ENCODE peak calls at places on chromosomes 13 and 19, in five cellular contexts. U, P, V, R and D are unnamed samples.

GRCh38 chr19:34999498-35000337 is at the start of gene GRAMD1A:
- DNase-seq in U (peak; percentile 87), P (peak; percentile 86), V (peak; percentile 89), R (peak; percentile 93), D (peak; percentile 98)

GRCh38 chr13:112443191-112444000 is 67.2 kb downstream of the SPACA7 start:
- DNase-seq in U (no peak), P (no peak), V (no peak), R (no peak), D (no peak)

GRCh38 chr13:101307181-101307701 is 109.1 kb downstream of the NALCN start:
- DNase-seq in U (no peak), P (no peak), V (no peak), R (peak; percentile 49), D (no peak)

GRCh38 chr13:95833713-95834112 is 156.8 kb downstream of the DNAJC3 start:
- DNase-seq in U (no peak), P (no peak), V (no peak), R (no peak), D (no peak)

GRCh38 chr13:104137416-104137815 is 1071.2 kb upstream of the SLC10A2 start:
- DNase-seq in U (no peak), P (no peak), V (no peak), R (no peak), D (no peak)

GRCh38 chr13:24033527-24034302 is 126.8 kb upstream of the SPATA13 start:
- DNase-seq in U (no peak), P (no peak), V (no peak), R (no peak), D (no peak)

GRCh38 chr19:40907968-40908735 is 26.1 kb upstream of the CYP2A7 start:
- DNase-seq in U (no peak), P (no peak), V (peak; percentile 50), R (peak; percentile 80), D (no peak)

GRCh38 chr13:28739376-28739775 is 20.6 kb upstream of the SLC46A3 start:
- DNase-seq in U (no peak), P (no peak), V (no peak), R (no peak), D (no peak)

GRCh38 chr13:37059136-37059847 is at the start of gene SUPT20H:
- DNase-seq in U (peak; percentile 75), P (peak; percentile 90), V (peak; percentile 95), R (peak; percentile 97), D (peak; percentile 48)

GRCh38 chr19:19271828-19272599 is 1.1 kb downstream of the TM6SF2 start:
- DNase-seq in U (no peak), P (no peak), V (no peak), R (no peak), D (no peak)

GRCh38 chr13:51663980-51664957 is 80.0 kb downstream of the WDFY2 start:
- DNase-seq in U (no peak), P (no peak), V (no peak), R (peak; percentile 36), D (no peak)

GRCh38 chr19:18233224-18233825 is 7.1 kb upstream of the PDE4C start:
- DNase-seq in U (peak; percentile 82), P (no peak), V (peak; percentile 55), R (peak; percentile 72), D (peak; percentile 69)

DNA sequence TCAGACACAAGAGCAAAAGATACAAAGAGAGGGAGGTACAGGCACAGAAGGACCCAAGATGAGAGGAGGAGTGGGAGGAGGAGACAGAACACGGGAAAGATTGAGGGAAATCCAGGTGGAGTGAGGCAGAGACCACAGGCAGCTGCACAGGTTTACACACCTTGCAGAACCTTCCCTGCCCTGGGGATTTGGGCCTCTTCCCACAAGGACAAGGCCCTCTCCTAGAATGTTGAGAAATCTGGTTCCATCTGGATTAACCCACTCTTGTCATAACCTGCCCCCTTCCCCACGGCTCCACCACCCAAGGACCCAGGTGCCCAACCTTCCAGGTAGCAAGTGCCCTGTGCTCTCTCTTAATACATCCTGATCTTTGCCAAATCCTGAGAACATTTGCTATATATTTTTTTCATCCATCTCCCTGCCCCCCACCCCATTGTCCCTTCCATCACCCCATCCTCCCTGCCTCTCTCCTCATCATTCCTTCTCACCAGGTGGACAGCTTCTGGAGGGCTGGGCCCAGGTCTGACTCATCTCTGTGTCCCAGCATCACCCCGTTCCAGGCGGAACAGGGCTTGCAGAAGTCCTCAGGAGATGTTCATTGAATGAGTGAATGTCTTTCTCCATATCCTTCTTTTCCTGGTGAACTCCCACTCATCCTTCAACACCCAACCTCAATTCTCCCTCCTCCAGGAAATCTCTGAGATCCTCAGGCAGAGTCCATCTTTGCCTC is 8.8 kb upstream of the KLK8 start:
- DNase-seq in U (no peak), P (no peak), V (no peak), R (no peak), D (no peak)
- TF ChIP-seq POLR2A in U (no peak), P (no peak), V (no peak), R (no peak), D (no peak)

GRCh38 chr13:79779761-79780160 is 298.8 kb downstream of the NDFIP2 start:
- DNase-seq in U (no peak), P (peak; percentile 62), V (no peak), R (no peak), D (no peak)

GRCh38 chr13:79782541-79783216 is 301.7 kb downstream of the NDFIP2 start:
- DNase-seq in U (no peak), P (no peak), V (peak; percentile 42), R (peak; percentile 59), D (no peak)

GRCh38 chr13:79779061-79779460 is 298.1 kb downstream of the NDFIP2 start:
- DNase-seq in U (no peak), P (no peak), V (no peak), R (no peak), D (no peak)

GRCh38 chr13:79780240-79780639 is 299.3 kb downstream of the NDFIP2 start:
- DNase-seq in U (no peak), P (no peak), V (no peak), R (no peak), D (no peak)

GRCh38 chr13:79781829-79782540 is 301.0 kb downstream of the NDFIP2 start:
- DNase-seq in U (no peak), P (no peak), V (no peak), R (no peak), D (no peak)
- TF ChIP-seq POLR2A in U (no peak), P (no peak), V (no peak), R (no peak), D (no peak)

GRCh38 chr19:48424694-48425219 is 21.0 kb upstream of the GRWD1 start:
- DNase-seq in U (no peak), P (no peak), V (no peak), R (no peak), D (peak; percentile 87)
- TF ChIP-seq POLR2A in U (no peak), P (no peak), V (no peak), R (no peak), D (peak; percentile 20)

GRCh38 chr19:14052470-14052869 is 9.4 kb downstream of the PALM3 start:
- DNase-seq in U (no peak), P (no peak), V (no peak), R (no peak), D (no peak)

GRCh38 chr19:14054099-14054498 is 7.8 kb downstream of the PALM3 start:
- DNase-seq in U (no peak), P (no peak), V (no peak), R (no peak), D (no peak)

GRCh38 chr19:14053032-14053431 is 8.8 kb downstream of the PALM3 start:
- DNase-seq in U (no peak), P (no peak), V (no peak), R (no peak), D (no peak)

GRCh38 chr19:14054721-14055120 is 7.2 kb downstream of the PALM3 start:
- DNase-seq in U (no peak), P (no peak), V (no peak), R (no peak), D (no peak)

DNA sequence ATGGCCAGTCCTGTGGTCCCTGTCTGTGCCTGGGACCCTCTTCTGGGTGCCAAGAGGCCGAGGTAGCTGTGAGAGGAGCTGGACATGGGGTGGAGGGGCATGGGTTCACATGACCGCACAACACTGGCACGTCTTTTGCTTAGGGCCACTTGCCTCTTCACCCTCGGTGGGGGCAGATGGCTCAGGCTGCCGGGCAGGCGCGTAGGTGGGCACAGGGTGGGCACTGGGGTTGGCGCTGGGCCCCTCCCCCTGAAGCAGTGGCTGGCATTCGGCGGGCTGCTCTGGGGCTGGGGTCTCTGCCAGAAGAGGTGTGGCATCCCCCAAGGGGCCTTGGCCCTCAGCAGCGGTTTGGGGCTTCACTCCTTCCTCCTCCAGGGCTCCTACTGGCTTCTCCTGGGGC is 8.4 kb downstream of the PALM3 start:
- DNase-seq in U (no peak), P (no peak), V (no peak), R (no peak), D (no peak)
- TF ChIP-seq POLR2A in U (peak; percentile 18), P (no peak), V (no peak), R (no peak), D (no peak)

GRCh38 chr13:21034602-21035190 is 26.7 kb downstream of the LATS2 start:
- DNase-seq in U (no peak), P (peak; percentile 66), V (no peak), R (no peak), D (no peak)

GRCh38 chr13:21043898-21044297 is 17.5 kb downstream of the LATS2 start:
- DNase-seq in U (no peak), P (no peak), V (no peak), R (no peak), D (no peak)

GRCh38 chr13:21037656-21038055 is 23.7 kb downstream of the LATS2 start:
- DNase-seq in U (no peak), P (no peak), V (no peak), R (no peak), D (no peak)

GRCh38 chr13:21040120-21040834 is 21.1 kb downstream of the LATS2 start:
- DNase-seq in U (no peak), P (no peak), V (no peak), R (no peak), D (no peak)

GRCh38 chr13:21039097-21039800 is 22.1 kb downstream of the LATS2 start:
- DNase-seq in U (no peak), P (no peak), V (no peak), R (no peak), D (no peak)
- TF ChIP-seq POLR2A in U (no peak), P (no peak), V (no peak), R (no peak), D (no peak)

GRCh38 chr19:44113138-44113783 is at the start of gene ZNF225:
- DNase-seq in U (peak; percentile 69), P (peak; percentile 97), V (peak; percentile 96), R (peak; percentile 93), D (peak; percentile 97)
- TF ChIP-seq POLR2A in U (no peak), P (no peak), V (peak; percentile 50), R (no peak), D (peak; percentile 61)

DNA sequence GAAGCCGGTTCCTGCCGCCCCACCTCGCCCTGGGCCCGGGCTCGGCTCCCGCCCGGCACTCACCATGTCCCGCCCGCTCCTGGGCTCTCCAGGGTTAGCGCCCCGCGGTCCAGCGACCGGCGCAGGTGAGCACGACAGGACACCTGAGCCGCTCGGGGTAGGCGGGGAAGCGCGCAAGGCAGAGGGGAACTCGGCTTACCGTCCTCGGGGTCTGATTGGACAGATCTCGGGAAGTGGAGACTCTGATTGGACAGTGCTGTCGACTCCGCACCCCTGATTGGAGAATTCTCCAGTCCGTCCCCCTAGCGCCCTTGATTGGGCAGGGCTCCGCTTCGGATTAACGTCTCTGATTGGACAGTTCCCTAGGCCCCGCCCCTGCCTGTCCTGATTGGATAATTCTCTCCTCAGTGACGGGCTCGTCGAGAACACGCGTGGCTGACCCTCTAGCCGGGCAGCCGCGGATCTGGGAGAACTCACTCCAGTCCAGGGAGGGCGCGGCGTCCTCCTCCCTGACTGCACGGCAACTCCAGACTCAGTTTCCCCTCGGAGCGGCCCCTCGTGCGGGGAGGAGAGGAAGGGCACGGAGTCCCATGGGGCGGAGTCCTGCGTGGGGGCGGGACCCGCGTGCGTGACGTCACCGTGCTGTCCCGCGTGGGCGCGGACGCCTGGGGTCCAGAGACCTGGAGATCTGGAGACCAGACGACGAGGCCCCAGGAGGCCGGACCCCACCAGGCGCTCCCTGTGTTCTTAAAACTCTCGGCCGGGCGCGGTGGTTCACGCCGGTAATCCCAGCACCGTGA is at the start of gene ZNF77:
- DNase-seq in U (peak; percentile 99), P (peak; percentile 100), V (peak; percentile 99), R (peak; percentile 99), D (peak; percentile 98)
- TF ChIP-seq POLR2A in U (peak; percentile 43), P (peak; percentile 71), V (peak; percentile 79), R (peak; percentile 83), D (peak; percentile 57)